ENCODE peak calls at places on chromosomes 3 and 15, in nine cellular contexts. One of them, this sample, is unnamed. For H3K27me3 and H3K4me1, the result is how much of the 10 kb centered on the place peaks cover.

GRCh38 chr3:141011511-141012262 is 39.5 kb upstream of the SPSB4 start:
- DNase-seq in upper lobe of left lung: peak
- DNase-seq in stomach: peak
- DNase-seq in transverse colon: peak
- DNase-seq in GM12878: no peak
- DNase-seq in ovary: peak
- DNase-seq in sigmoid colon: peak
- DNase-seq in H1: peak
- DNase-seq in K562: peak
- DNase-seq in this sample: peak

GRCh38 chr3:2879023-2879422 is 231.2 kb downstream of the IL5RA start:
- DNase-seq in upper lobe of left lung: no peak
- DNase-seq in stomach: no peak
- DNase-seq in transverse colon: no peak
- DNase-seq in GM12878: no peak
- DNase-seq in ovary: no peak
- DNase-seq in sigmoid colon: no peak
- DNase-seq in H1: no peak
- DNase-seq in K562: no peak
- DNase-seq in this sample: no peak

GRCh38 chr3:152315623-152316022 is 46.9 kb downstream of the MBNL1 start:
- DNase-seq in upper lobe of left lung: no peak
- DNase-seq in stomach: no peak
- DNase-seq in transverse colon: no peak
- DNase-seq in GM12878: no peak
- DNase-seq in ovary: no peak
- DNase-seq in sigmoid colon: no peak
- DNase-seq in H1: no peak
- DNase-seq in K562: no peak
- DNase-seq in this sample: no peak

GRCh38 chr3:133464573-133464972 is 64.7 kb downstream of the BFSP2 start:
- DNase-seq in upper lobe of left lung: no peak
- DNase-seq in stomach: no peak
- DNase-seq in transverse colon: no peak
- DNase-seq in GM12878: no peak
- DNase-seq in ovary: no peak
- DNase-seq in sigmoid colon: no peak
- DNase-seq in H1: no peak
- DNase-seq in K562: no peak
- DNase-seq in this sample: no peak

GRCh38 chr15:25797035-25797434 is 66.1 kb downstream of the ATP10A start:
- DNase-seq in upper lobe of left lung: no peak
- DNase-seq in stomach: no peak
- DNase-seq in transverse colon: no peak
- DNase-seq in GM12878: no peak
- DNase-seq in ovary: no peak
- DNase-seq in sigmoid colon: no peak
- DNase-seq in H1: no peak
- DNase-seq in K562: no peak
- DNase-seq in this sample: no peak

GRCh38 chr15:78174398-78174797 is 25.2 kb downstream of the IDH3A start:
- DNase-seq in upper lobe of left lung: no peak
- DNase-seq in stomach: no peak
- DNase-seq in transverse colon: peak
- DNase-seq in GM12878: no peak
- DNase-seq in ovary: no peak
- DNase-seq in sigmoid colon: no peak
- DNase-seq in H1: no peak
- DNase-seq in K562: no peak
- DNase-seq in this sample: no peak

GRCh38 chr3:164208846-164209245 is 869.5 kb downstream of the SI start:
- DNase-seq in upper lobe of left lung: no peak
- DNase-seq in stomach: no peak
- DNase-seq in transverse colon: no peak
- DNase-seq in GM12878: no peak
- DNase-seq in ovary: no peak
- DNase-seq in sigmoid colon: no peak
- DNase-seq in H1: no peak
- DNase-seq in K562: no peak
- DNase-seq in this sample: no peak

GRCh38 chr3:154684440-154684839 is 254.4 kb upstream of the GPR149 start:
- DNase-seq in upper lobe of left lung: no peak
- DNase-seq in stomach: no peak
- DNase-seq in transverse colon: no peak
- DNase-seq in GM12878: no peak
- DNase-seq in ovary: no peak
- DNase-seq in sigmoid colon: no peak
- DNase-seq in H1: no peak
- DNase-seq in K562: no peak
- DNase-seq in this sample: no peak

GRCh38 chr3:57545636-57546268 is 1.6 kb upstream of the DNAH12 start:
- DNase-seq in upper lobe of left lung: no peak
- DNase-seq in stomach: no peak
- DNase-seq in transverse colon: no peak
- DNase-seq in GM12878: no peak
- DNase-seq in ovary: peak
- DNase-seq in sigmoid colon: no peak
- DNase-seq in H1: no peak
- DNase-seq in K562: no peak
- DNase-seq in this sample: no peak

GRCh38 chr3:126969586-126969985 is 13.3 kb upstream of the PLXNA1 start:
- DNase-seq in upper lobe of left lung: no peak
- DNase-seq in stomach: no peak
- DNase-seq in transverse colon: no peak
- DNase-seq in GM12878: no peak
- DNase-seq in ovary: no peak
- DNase-seq in sigmoid colon: no peak
- DNase-seq in H1: no peak
- DNase-seq in K562: no peak
- DNase-seq in this sample: no peak

GRCh38 chr3:146165370-146165769 is 4.4 kb upstream of the PLOD2 start:
- DNase-seq in upper lobe of left lung: no peak
- DNase-seq in stomach: no peak
- DNase-seq in transverse colon: no peak
- DNase-seq in GM12878: no peak
- DNase-seq in ovary: no peak
- DNase-seq in sigmoid colon: no peak
- DNase-seq in H1: no peak
- DNase-seq in K562: no peak
- DNase-seq in this sample: no peak

GRCh38 chr3:38960953-38961622 is 90.7 kb downstream of the SCN11A start:
- DNase-seq in upper lobe of left lung: no peak
- DNase-seq in stomach: peak
- DNase-seq in transverse colon: peak
- DNase-seq in GM12878: peak
- DNase-seq in ovary: peak
- DNase-seq in sigmoid colon: no peak
- DNase-seq in H1: peak
- DNase-seq in K562: peak
- DNase-seq in this sample: peak

GRCh38 chr3:190076601-190077444 is 43.9 kb downstream of the P3H2 start:
- DNase-seq in upper lobe of left lung: no peak
- DNase-seq in stomach: no peak
- DNase-seq in transverse colon: no peak
- DNase-seq in GM12878: no peak
- DNase-seq in ovary: peak
- DNase-seq in sigmoid colon: no peak
- DNase-seq in H1: peak
- DNase-seq in K562: no peak
- DNase-seq in this sample: no peak

GRCh38 chr15:71411538-71412482 is 296.5 kb downstream of the THSD4 start:
- DNase-seq in upper lobe of left lung: no peak
- DNase-seq in stomach: peak
- DNase-seq in transverse colon: peak
- DNase-seq in GM12878: no peak
- DNase-seq in ovary: no peak
- DNase-seq in sigmoid colon: no peak
- DNase-seq in H1: no peak
- DNase-seq in K562: no peak
- DNase-seq in this sample: no peak

GRCh38 chr3:6779140-6779539 is 81.8 kb upstream of the GRM7 start:
- DNase-seq in upper lobe of left lung: peak
- DNase-seq in stomach: no peak
- DNase-seq in transverse colon: no peak
- DNase-seq in GM12878: no peak
- DNase-seq in ovary: no peak
- DNase-seq in sigmoid colon: no peak
- DNase-seq in H1: no peak
- DNase-seq in K562: peak
- DNase-seq in this sample: no peak

GRCh38 chr15:33311312-33311971 is 675 bp downstream of the RYR3 start:
- DNase-seq in upper lobe of left lung: peak
- DNase-seq in stomach: no peak
- DNase-seq in transverse colon: no peak
- DNase-seq in GM12878: no peak
- DNase-seq in ovary: no peak
- DNase-seq in sigmoid colon: peak
- DNase-seq in H1: no peak
- DNase-seq in K562: no peak
- DNase-seq in this sample: no peak
- H3K27me3 ChIP-seq in upper lobe of left lung: under half
- H3K27me3 ChIP-seq in stomach: under half
- H3K27me3 ChIP-seq in transverse colon: under half
- H3K27me3 ChIP-seq in GM12878: under half
- H3K27me3 ChIP-seq in ovary: under half
- H3K27me3 ChIP-seq in sigmoid colon: under half
- H3K27me3 ChIP-seq in H1: under half
- H3K27me3 ChIP-seq in K562: under half
- H3K27me3 ChIP-seq in this sample: under half

DNA sequence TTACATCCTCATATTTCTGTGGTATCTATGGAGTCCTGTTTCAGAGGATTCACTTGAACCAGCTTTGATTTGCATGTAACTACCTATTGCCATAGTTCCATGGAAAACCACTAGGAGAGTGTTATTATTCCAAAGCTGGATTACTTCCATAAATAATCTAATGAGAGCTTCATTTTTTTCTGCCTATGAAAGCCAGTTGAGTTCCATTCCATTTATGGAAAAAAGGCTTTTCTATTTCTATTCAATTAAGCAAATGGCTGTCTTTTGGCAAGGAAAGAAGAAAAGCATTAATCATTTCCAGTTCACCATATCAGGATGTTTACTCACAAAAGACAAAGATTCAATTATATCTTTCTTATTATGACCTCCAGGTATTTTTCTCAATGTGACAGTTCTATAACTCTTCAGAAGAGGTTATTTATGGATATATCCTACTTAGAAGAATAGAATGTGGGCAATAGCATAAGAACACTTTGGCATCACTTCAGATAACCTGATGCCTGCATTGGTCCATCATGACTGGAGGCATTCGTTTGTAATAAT is 259.9 kb upstream of the ZPLD1 start:
- DNase-seq in upper lobe of left lung: no peak
- DNase-seq in stomach: no peak
- DNase-seq in transverse colon: no peak
- DNase-seq in GM12878: no peak
- DNase-seq in ovary: no peak
- DNase-seq in sigmoid colon: no peak
- DNase-seq in H1: no peak
- DNase-seq in K562: no peak
- DNase-seq in this sample: no peak
- TF ChIP-seq EP300 in upper lobe of left lung: no peak
- TF ChIP-seq EP300 in stomach: no peak
- TF ChIP-seq EP300 in transverse colon: no peak
- TF ChIP-seq EP300 in GM12878: no peak
- TF ChIP-seq EP300 in ovary: no peak
- TF ChIP-seq EP300 in sigmoid colon: no peak
- TF ChIP-seq EP300 in H1: no peak
- TF ChIP-seq EP300 in K562: no peak
- TF ChIP-seq EP300 in this sample: no peak

GRCh38 chr3:193794002-193794835 is 201.2 kb downstream of the OPA1 start:
- DNase-seq in upper lobe of left lung: no peak
- DNase-seq in stomach: no peak
- DNase-seq in transverse colon: no peak
- DNase-seq in GM12878: no peak
- DNase-seq in ovary: peak
- DNase-seq in sigmoid colon: no peak
- DNase-seq in H1: no peak
- DNase-seq in K562: peak
- DNase-seq in this sample: no peak
- H3K4me1 ChIP-seq in upper lobe of left lung: under half
- H3K4me1 ChIP-seq in stomach: under half
- H3K4me1 ChIP-seq in transverse colon: under half
- H3K4me1 ChIP-seq in GM12878: under half
- H3K4me1 ChIP-seq in ovary: under half
- H3K4me1 ChIP-seq in sigmoid colon: under half
- H3K4me1 ChIP-seq in H1: under half
- H3K4me1 ChIP-seq in K562: under half
- H3K4me1 ChIP-seq in this sample: under half

GRCh38 chr3:35644461-35644860 is 5.1 kb downstream of the ARPP21 start:
- DNase-seq in upper lobe of left lung: no peak
- DNase-seq in stomach: no peak
- DNase-seq in transverse colon: no peak
- DNase-seq in GM12878: no peak
- DNase-seq in ovary: no peak
- DNase-seq in sigmoid colon: no peak
- DNase-seq in H1: no peak
- DNase-seq in K562: no peak
- DNase-seq in this sample: no peak

GRCh38 chr3:35640186-35640584 is 860 bp downstream of the ARPP21 start:
- DNase-seq in upper lobe of left lung: no peak
- DNase-seq in stomach: no peak
- DNase-seq in transverse colon: no peak
- DNase-seq in GM12878: no peak
- DNase-seq in ovary: no peak
- DNase-seq in sigmoid colon: no peak
- DNase-seq in H1: no peak
- DNase-seq in K562: no peak
- DNase-seq in this sample: no peak

GRCh38 chr3:35640736-35641135 is 1.4 kb downstream of the ARPP21 start:
- DNase-seq in upper lobe of left lung: no peak
- DNase-seq in stomach: no peak
- DNase-seq in transverse colon: no peak
- DNase-seq in GM12878: no peak
- DNase-seq in ovary: no peak
- DNase-seq in sigmoid colon: no peak
- DNase-seq in H1: no peak
- DNase-seq in K562: no peak
- DNase-seq in this sample: no peak

GRCh38 chr3:35643391-35643790 is 4.1 kb downstream of the ARPP21 start:
- DNase-seq in upper lobe of left lung: no peak
- DNase-seq in stomach: no peak
- DNase-seq in transverse colon: no peak
- DNase-seq in GM12878: no peak
- DNase-seq in ovary: no peak
- DNase-seq in sigmoid colon: no peak
- DNase-seq in H1: no peak
- DNase-seq in K562: no peak
- DNase-seq in this sample: no peak

DNA sequence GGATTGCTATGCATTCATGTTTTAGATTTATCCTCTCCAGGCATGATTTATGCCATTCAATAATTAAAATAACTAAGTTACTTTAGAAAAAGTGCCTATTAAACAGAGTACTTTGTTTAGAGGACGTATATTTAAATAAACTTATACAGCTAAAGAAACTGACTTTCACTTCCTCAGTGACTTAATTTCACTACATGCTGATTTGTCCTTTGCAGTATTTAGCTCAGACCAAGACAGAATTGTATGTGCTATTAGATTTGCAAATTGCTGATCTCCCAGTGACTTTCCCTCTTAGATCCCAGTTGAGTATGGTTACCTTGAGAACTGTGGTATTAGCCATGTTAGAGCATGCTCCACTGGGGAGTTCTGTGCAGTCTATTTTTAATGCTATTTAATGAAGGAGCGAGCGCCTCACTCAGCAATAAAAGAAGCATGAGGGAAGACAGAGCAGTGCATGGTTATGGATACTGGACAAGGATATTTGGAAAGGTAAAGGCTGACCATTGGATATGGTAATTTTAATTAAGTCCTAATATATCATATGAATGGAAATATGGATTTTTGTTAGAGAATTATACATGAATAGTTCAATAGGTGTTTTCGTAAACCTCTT is 2.7 kb downstream of the ARPP21 start:
- DNase-seq in upper lobe of left lung: no peak
- DNase-seq in stomach: no peak
- DNase-seq in transverse colon: no peak
- DNase-seq in GM12878: no peak
- DNase-seq in ovary: no peak
- DNase-seq in sigmoid colon: no peak
- DNase-seq in H1: no peak
- DNase-seq in K562: no peak
- DNase-seq in this sample: no peak
- H3K27me3 ChIP-seq in upper lobe of left lung: under half
- H3K27me3 ChIP-seq in stomach: under half
- H3K27me3 ChIP-seq in transverse colon: under half
- H3K27me3 ChIP-seq in GM12878: under half
- H3K27me3 ChIP-seq in ovary: under half
- H3K27me3 ChIP-seq in sigmoid colon: under half
- H3K27me3 ChIP-seq in H1: under half
- H3K27me3 ChIP-seq in K562: under half
- H3K27me3 ChIP-seq in this sample: under half